ENCODE peak calls at places on chromosomes 12 and 14, in seven cellular contexts. C is neural progenitor cell, V is astrocyte, Z is keratinocyte, X is fibroblast of lung, P is HepG2, J is HCT116. Y is an unnamed sample.

GRCh38 chr14:100542619-100543205 is 44.5 kb downstream of the BEGAIN start:
- DNase-seq in C (no peak), P (no peak), X (no peak), Z (no peak), V (no peak), J (no peak), Y (no peak)

GRCh38 chr14:100714205-100714781 is 12.4 kb upstream of the DLK1 start:
- DNase-seq in C (no peak), Z (no peak), P (no peak), X (no peak), J (no peak), V (no peak), Y (no peak)

GRCh38 chr14:52044791-52045522 is 23.9 kb downstream of the NID2 start:
- DNase-seq in C (no peak), J (no peak), P (no peak), Z (no peak), X (peak), V (peak), Y (no peak)

GRCh38 chr12:55806982-55807381 is 10.5 kb downstream of the SARNP start:
- DNase-seq in X (no peak), V (no peak), J (no peak), C (no peak), P (no peak), Z (no peak), Y (no peak)

GRCh38 chr14:24064091-24064795 is 7.1 kb upstream of the CPNE6 start:
- DNase-seq in P (no peak), Z (no peak), X (no peak), J (no peak), V (no peak), C (no peak), Y (no peak)

GRCh38 chr14:78968249-78968648 is 798.1 kb downstream of the NRXN3 start:
- DNase-seq in V (no peak), C (no peak), P (no peak), J (no peak), Z (no peak), X (peak), Y (no peak)

GRCh38 chr14:32367501-32367900 is 38.4 kb downstream of the AKAP6 start:
- DNase-seq in V (peak), X (peak), Z (no peak), J (no peak), P (no peak), C (no peak), Y (no peak)

GRCh38 chr12:112962561-112962960 is 15.8 kb upstream of the OAS2 start:
- DNase-seq in Z (no peak), J (no peak), C (no peak), X (no peak), P (no peak), V (no peak), Y (no peak)

GRCh38 chr12:14256139-14256538 is 109.3 kb upstream of the ATF7IP start:
- DNase-seq in P (no peak), X (peak), Z (no peak), C (no peak), V (peak), J (no peak), Y (no peak)

GRCh38 chr14:99538733-99539132 is 57.5 kb downstream of the CCNK start:
- DNase-seq in Z (no peak), V (no peak), C (no peak), X (no peak), J (no peak), P (no peak), Y (no peak)

GRCh38 chr12:47488888-47489287 is 216.9 kb downstream of the RPAP3 start:
- DNase-seq in C (no peak), V (peak), J (no peak), X (peak), Z (no peak), P (no peak), Y (no peak)

GRCh38 chr12:119668315-119668651 is 350 bp downstream of the PRKAB1 start:
- DNase-seq in C (no peak), X (peak), J (no peak), Z (no peak), V (peak), P (no peak), Y (no peak)

GRCh38 chr12:113130457-113131135 is 5.0 kb downstream of the RASAL1 start:
- DNase-seq in X (no peak), V (no peak), J (no peak), P (peak), Z (no peak), C (peak), Y (no peak)

DNA sequence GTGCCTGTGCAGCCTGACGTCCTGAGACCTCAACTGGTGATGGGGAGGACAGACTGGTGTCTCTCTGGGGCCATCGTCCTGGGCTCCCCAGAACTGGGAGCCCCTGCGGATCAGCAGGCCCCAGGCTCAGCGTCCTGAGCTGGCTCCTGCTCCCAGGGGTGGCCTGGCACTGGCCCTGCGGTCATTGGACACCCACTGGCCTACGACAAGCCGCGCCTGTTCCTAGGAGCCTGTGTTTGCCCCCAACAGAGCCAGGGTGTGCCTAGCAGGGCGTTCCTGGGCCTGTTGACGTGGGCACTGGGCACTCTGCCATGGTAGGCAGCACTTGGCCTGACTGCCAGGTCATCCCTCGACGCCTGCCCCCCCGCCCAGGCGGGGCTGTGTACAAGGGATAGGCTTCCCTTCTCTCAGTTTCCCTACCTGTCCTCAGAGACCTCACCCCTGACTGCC is 8.4 kb downstream of the ADSS1 start:
- DNase-seq in Z (no peak), J (no peak), V (no peak), X (no peak), C (no peak), P (no peak), Y (no peak)
- H3K27ac ChIP-seq in Z (peak), J (peak), V (no peak), X (no peak), C (no peak), P (no peak), Y (no peak)

DNA sequence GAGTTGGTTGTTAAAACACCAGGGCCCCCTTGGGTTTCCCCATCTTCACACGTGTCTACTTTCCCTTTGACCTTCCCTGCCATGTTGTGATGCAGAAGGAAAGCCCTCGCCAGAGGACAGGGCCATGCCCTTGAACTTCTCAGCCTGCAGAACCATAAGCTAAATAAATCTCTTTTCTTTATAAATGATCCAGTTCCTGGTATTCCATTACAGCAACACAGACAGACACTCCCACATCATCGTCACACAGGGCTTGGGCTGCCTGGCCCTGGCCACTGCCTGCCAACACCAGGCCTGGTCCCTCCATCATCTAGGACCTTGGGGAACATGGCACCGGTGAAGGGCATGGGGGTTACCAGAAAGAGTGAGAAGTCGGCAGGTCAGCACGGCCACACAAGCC is 84.8 kb downstream of the DPF3 start:
- DNase-seq in X (no peak), V (no peak), Z (no peak), J (no peak), C (no peak), P (no peak), Y (no peak)
- H3K9ac ChIP-seq in X (no peak), V (no peak), Z (no peak), J (no peak), C (no peak), P (no peak), Y (no peak)

GRCh38 chr14:34691173-34691572 is 23.2 kb downstream of the CFL2 start:
- DNase-seq in C (no peak), J (no peak), V (no peak), Z (no peak), X (no peak), P (no peak), Y (no peak)

GRCh38 chr14:34692898-34693227 is 21.5 kb downstream of the CFL2 start:
- DNase-seq in C (no peak), P (no peak), V (no peak), Z (no peak), J (no peak), X (no peak), Y (no peak)

GRCh38 chr14:34692348-34692747 is 22.0 kb downstream of the CFL2 start:
- DNase-seq in X (no peak), J (no peak), C (no peak), V (no peak), Z (no peak), P (no peak), Y (no peak)

GRCh38 chr14:34688470-34689206 is 25.8 kb downstream of the CFL2 start:
- DNase-seq in P (no peak), C (no peak), X (no peak), Z (no peak), J (no peak), V (no peak), Y (no peak)

GRCh38 chr14:34693228-34693939 is 21.0 kb downstream of the CFL2 start:
- DNase-seq in C (peak), V (no peak), P (peak), X (no peak), Z (no peak), J (peak), Y (no peak)
- H3K4me3 ChIP-seq in C (peak), V (no peak), P (peak), X (no peak), Z (peak), J (peak), Y (no peak)

DNA sequence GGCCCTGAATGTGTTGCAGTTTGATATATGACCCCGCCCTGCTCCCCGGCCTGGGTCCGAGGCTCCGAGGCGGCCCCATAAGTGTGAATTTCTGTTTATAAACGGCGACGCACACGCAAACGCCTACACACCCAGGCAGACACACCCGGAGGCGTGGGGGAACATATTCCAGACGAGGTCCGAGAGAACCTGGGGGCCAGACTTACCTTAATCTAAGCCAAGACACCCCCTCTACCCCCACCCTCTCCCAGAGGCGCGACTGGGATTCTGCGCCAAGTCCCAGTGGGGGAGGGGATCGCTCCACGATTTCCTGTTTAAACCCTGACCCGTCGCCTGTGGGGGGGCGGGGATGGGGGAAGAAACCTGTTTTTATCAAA is 9.6 kb upstream of the HOXC6 start:
- DNase-seq in C (no peak), P (no peak), Z (no peak), X (no peak), V (no peak), J (no peak), Y (no peak)
- H3K27ac ChIP-seq in C (no peak), P (no peak), Z (peak), X (peak), V (no peak), J (peak), Y (peak)

DNA sequence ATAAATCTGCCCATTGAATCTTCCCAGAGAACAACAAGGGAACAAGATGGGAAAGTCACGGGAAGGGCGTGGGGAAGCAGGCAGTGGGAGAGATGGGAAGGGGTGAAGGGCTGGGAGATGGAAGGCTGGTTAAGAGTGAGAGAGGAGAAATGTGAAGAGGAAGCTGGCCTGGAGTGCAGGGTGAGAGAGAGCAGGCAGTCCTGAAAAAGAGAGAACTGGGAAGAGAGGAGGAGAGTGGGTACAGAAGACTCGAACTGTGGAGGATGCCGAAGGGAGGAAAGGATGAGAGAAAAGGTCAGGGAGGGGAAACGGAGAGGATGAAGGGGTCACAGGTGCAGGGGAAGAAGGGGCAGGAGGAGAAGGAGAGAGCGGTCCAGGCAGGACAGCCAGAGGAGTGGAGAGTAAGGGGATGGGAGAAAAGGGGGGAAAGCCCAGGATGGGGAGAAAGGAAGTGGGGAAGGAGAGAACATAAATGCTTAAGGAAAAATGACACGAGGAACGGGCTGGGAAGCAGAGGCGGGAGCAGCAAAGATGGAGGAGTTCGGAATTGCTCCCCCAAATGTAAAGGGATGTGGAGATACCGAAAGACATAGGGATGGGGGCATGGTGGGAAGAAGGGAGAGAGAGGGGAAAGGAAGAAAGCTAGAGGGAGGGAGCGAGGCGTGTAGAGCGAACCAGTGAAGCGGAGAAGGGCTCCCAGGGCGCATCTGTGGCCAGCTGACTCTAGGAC is 1.2 kb downstream of the PIANP start:
- DNase-seq in X (no peak), V (no peak), P (no peak), C (no peak), Z (no peak), J (no peak), Y (no peak)
- H3K9ac ChIP-seq in X (no peak), V (peak), P (no peak), C (peak), Z (no peak), J (no peak), Y (no peak)

DNA sequence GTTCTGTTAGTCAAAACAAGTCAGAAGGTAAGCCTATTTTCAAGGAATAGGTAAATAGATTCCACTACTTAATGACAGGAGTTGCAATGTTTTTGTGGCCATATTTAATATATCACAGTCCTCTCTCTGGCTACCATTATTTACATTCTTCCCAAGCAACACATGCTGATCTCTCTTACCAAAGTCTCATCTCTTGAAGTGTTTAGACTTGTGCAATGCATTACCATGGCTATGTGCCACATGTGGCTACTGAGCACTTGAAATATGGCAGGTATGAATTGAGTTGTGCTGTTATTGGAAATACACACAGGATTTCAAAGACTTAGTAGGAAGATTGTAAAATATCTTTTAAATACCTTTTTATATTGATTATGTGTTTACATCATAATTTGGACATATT is 262.4 kb upstream of the PDE3A start:
- DNase-seq in Z (no peak), X (peak), C (no peak), V (peak), P (no peak), J (no peak), Y (no peak)
- H3K4me3 ChIP-seq in Z (no peak), X (no peak), C (no peak), V (no peak), P (no peak), J (no peak), Y (no peak)